ENCODE peak calls at places on chromosome X, in nine cellular contexts. G, V, B, T, Q, I, K, Z and D are unnamed samples.
A peak's percentile ranks its signal among the peaks of the same experiment; 100 is the strongest.

GRCh38 chrX:9141496-9141895 is 107.6 kb upstream of the FAM9B start:
- DNase-seq in G (no peak), V (no peak), B (no peak), I (no peak), Q (no peak), Z (peak; percentile 85), K (no peak), T (no peak), D (no peak)

GRCh38 chrX:14832591-14832990 is 40.3 kb downstream of the FANCB start:
- DNase-seq in G (no peak), B (no peak), I (no peak), Q (no peak), T (no peak), V (no peak), K (no peak), Z (peak; percentile 27), D (no peak)

GRCh38 chrX:153969904-153970397 is 1.7 kb downstream of the HCFC1 start:
- DNase-seq in Z (peak; percentile 23), I (peak; percentile 66), B (no peak), Q (no peak), T (no peak), K (no peak), V (no peak), G (no peak), D (no peak)

GRCh38 chrX:100980608-100981497 is 11.3 kb downstream of the ARL13A start:
- DNase-seq in Q (peak; percentile 61), V (no peak), K (peak; percentile 20), B (peak; percentile 28), Z (peak; percentile 81), T (no peak), I (no peak), G (no peak), D (peak; percentile 68)

GRCh38 chrX:6738518-6739470 is 203.9 kb upstream of the VCX3A start:
- DNase-seq in B (no peak), G (no peak), I (peak; percentile 78), K (no peak), T (no peak), Q (no peak), Z (no peak), V (peak; percentile 43), D (no peak)

GRCh38 chrX:153934473-153935325 is at the start of gene NAA10:
- DNase-seq in B (peak; percentile 79), G (peak; percentile 89), T (no peak), V (peak; percentile 81), K (peak; percentile 84), Z (peak; percentile 63), Q (peak; percentile 55), I (peak; percentile 85), D (peak; percentile 35)

GRCh38 chrX:16215660-16216059 is 48.4 kb downstream of the MAGEB17 start:
- DNase-seq in Z (no peak), T (no peak), I (no peak), Q (no peak), B (no peak), V (no peak), G (no peak), K (no peak), D (no peak)

GRCh38 chrX:9728271-9728670 is 37.4 kb downstream of the GPR143 start:
- DNase-seq in T (no peak), Z (no peak), B (no peak), K (no peak), Q (no peak), V (no peak), I (no peak), G (no peak), D (no peak)

GRCh38 chrX:17039826-17040225 is 93.4 kb downstream of the REPS2 start:
- DNase-seq in B (no peak), G (no peak), T (no peak), I (no peak), Q (no peak), V (no peak), K (no peak), Z (peak; percentile 18), D (no peak)

GRCh38 chrX:123732679-123733363 is at the start of gene THOC2:
- DNase-seq in B (peak; percentile 78), G (peak; percentile 71), Q (peak; percentile 77), K (peak; percentile 81), Z (peak; percentile 82), I (peak; percentile 91), V (peak; percentile 87), T (peak; percentile 21), D (peak; percentile 80)

GRCh38 chrX:63754141-63754859 is 30.7 kb downstream of the ARHGEF9 start:
- DNase-seq in Q (no peak), B (peak; percentile 12), T (no peak), K (peak; percentile 31), Z (peak; percentile 15), I (peak; percentile 52), G (no peak), V (no peak), D (no peak)

GRCh38 chrX:112760697-112761096 is 79.9 kb downstream of the AMOT start:
- DNase-seq in Q (no peak), B (no peak), K (no peak), Z (peak; percentile 48), G (no peak), I (no peak), V (no peak), T (no peak), D (no peak)

GRCh38 chrX:150028692-150029091 is 90.4 kb upstream of the EOLA2 start:
- DNase-seq in G (no peak), T (no peak), V (no peak), Z (no peak), Q (no peak), B (no peak), I (no peak), K (no peak), D (no peak)

GRCh38 chrX:41677183-41677582 is 11.6 kb upstream of the GPR34 start:
- DNase-seq in B (no peak), Z (no peak), V (no peak), T (no peak), Q (no peak), K (no peak), I (no peak), G (no peak), D (no peak)

DNA sequence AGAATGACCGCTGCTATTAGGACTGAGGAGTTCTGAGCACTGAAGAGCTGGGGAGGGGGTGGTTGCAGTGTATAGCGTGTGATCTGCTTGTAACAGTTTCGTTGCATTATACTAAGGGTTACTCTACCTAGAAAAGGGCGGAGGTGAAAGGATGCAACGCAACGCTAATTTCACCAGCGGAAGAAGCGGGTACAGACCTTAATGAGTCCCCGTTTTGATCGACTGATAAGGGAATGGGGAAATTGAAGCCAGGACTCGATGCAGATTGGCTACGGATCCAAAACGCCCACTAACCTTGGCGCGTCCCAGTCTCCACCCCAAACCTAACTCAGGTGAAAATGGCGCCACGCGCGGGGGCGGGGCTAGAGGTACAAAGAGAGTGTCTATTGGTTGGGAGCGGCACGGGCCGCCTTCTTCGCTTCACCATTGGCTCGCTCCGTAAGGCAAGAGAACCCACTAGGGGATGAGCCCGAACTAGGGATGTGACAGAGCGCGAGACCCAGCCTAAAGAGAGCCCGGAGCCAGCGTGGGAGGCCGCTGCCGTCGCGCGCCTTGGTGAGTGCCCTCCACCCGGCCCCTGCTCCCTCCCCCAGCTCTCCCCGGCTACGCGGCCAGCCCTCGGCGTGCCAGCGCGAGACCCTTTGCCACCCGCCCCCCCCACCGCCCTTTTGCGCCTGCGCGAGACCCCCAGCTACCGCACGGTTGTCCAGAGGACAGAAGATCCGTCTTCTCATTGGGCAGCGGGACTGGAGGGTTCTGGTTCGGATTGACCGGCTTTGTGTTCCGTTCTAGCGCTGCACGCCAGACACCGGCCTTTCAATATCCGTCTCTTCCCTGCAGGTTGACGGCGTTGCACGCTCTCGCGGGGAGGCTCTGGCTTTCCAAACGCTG is at the start of gene EBP:
- DNase-seq in I (peak; percentile 97), T (peak; percentile 69), Z (peak; percentile 77), B (peak; percentile 91), K (peak; percentile 91), V (peak; percentile 95), G (peak; percentile 94), Q (peak; percentile 90), D (peak; percentile 59)
- TF ChIP-seq POLR2A in I (peak; percentile 65), T (peak; percentile 69), Z (peak; percentile 35), B (peak; percentile 32), K (peak; percentile 86), V (peak; percentile 83), G (peak; percentile 77), Q (peak; percentile 22), D (peak; percentile 43)

GRCh38 chrX:120462370-120462769 is 6.7 kb downstream of the LAMP2 start:
- DNase-seq in Q (no peak), V (no peak), I (no peak), G (no peak), Z (no peak), K (no peak), T (no peak), B (no peak), D (no peak)
- H3K4me1 ChIP-seq in Q (no peaks in the 10 kb centered on the region), V (peaks cover 31% of the 10 kb centered on the region), I (no peaks in the 10 kb centered on the region), G (peaks cover 29% of the 10 kb centered on the region), Z (no peaks in the 10 kb centered on the region), K (peaks cover 24% of the 10 kb centered on the region), T (peaks cover 4% of the 10 kb centered on the region), B (peaks cover 6% of the 10 kb centered on the region), D (peaks cover 47% of the 10 kb centered on the region)

GRCh38 chrX:47199286-47199685 is 5.7 kb downstream of the UBA1 start:
- DNase-seq in T (no peak), G (no peak), K (no peak), Z (no peak), Q (no peak), V (no peak), B (no peak), I (no peak), D (no peak)
- TF ChIP-seq POLR2A in T (no peak), G (no peak), K (no peak), Z (no peak), Q (no peak), V (no peak), B (no peak), I (no peak), D (no peak)

GRCh38 chrX:45801554-45801953 is 600.9 kb upstream of the DIPK2B start:
- DNase-seq in K (no peak), Q (no peak), V (no peak), Z (peak; percentile 34), I (no peak), T (no peak), B (no peak), G (no peak), D (no peak)

GRCh38 chrX:45794995-45795337 is 594.3 kb upstream of the DIPK2B start:
- DNase-seq in G (no peak), Z (no peak), V (no peak), T (no peak), K (no peak), Q (no peak), B (no peak), I (no peak), D (no peak)

GRCh38 chrX:45803383-45803921 is 602.8 kb upstream of the DIPK2B start:
- DNase-seq in G (no peak), V (no peak), T (no peak), I (no peak), K (no peak), Q (no peak), Z (peak; percentile 94), B (no peak), D (no peak)

GRCh38 chrX:45795546-45795945 is 594.9 kb upstream of the DIPK2B start:
- DNase-seq in G (no peak), Z (no peak), V (no peak), Q (no peak), B (no peak), T (no peak), K (no peak), I (no peak), D (no peak)

DNA sequence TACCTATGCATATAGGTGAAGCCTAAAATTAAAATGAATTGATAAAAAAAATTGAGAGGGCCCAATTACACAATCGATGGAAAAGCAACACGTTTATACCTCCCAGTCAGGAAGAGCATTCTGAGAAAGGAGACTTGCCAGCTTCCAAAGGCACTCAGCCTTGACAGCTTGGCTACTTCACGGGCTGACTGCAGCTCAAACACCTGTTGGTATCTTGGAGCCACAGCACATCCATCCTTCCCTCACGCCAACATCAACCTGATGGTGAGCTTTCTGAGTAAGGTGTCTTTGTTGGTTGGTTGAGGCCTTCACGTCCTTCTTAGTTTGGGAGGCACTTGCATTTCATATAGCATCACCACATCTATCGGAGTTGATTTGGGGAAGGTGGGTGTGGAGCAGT is 598.9 kb upstream of the DIPK2B start:
- DNase-seq in G (no peak), Z (no peak), Q (no peak), B (no peak), V (no peak), K (no peak), I (no peak), T (no peak), D (no peak)
- H3K4me1 ChIP-seq in G (no peaks in the 10 kb centered on the region), Z (peaks cover 9% of the 10 kb centered on the region), Q (no peaks in the 10 kb centered on the region), B (no peaks in the 10 kb centered on the region), V (no peaks in the 10 kb centered on the region), K (no peaks in the 10 kb centered on the region), I (no peaks in the 10 kb centered on the region), T (no peaks in the 10 kb centered on the region), D (no peaks in the 10 kb centered on the region)